ENCODE peak calls at places on chromosome 19, in five cellular contexts. H is ascending aorta, F is fibroblast of lung, E is K562, Y is endothelial cell of umbilical vein. V is an unnamed sample.

GRCh38 chr19:53504903-53505302 is 33.0 kb upstream of the ZNF331 start:
- DNase-seq in H (no peak), F (no peak), E (no peak), Y (no peak), V (no peak)

GRCh38 chr19:16224266-16225045 is 26.7 kb downstream of the AP1M1 start:
- DNase-seq in H (no peak), F (no peak), E (no peak), Y (no peak), V (no peak)

GRCh38 chr19:31500921-31501320 is 151.7 kb upstream of the TSHZ3 start:
- DNase-seq in H (peak; percentile 31), F (no peak), E (no peak), Y (no peak), V (no peak)

GRCh38 chr19:21655540-21656126 is 111.7 kb downstream of the ZNF100 start:
- DNase-seq in H (no peak), F (no peak), E (no peak), Y (no peak), V (no peak)

GRCh38 chr19:40101813-40102212 is 11.1 kb upstream of the ZNF780A start:
- DNase-seq in H (no peak), F (no peak), E (no peak), Y (no peak), V (no peak)

GRCh38 chr19:38264486-38265212 is at the start of gene SPINT2:
- DNase-seq in H (no peak), F (no peak), E (no peak), Y (no peak), V (no peak)

GRCh38 chr19:7137120-7137519 is 67.6 kb downstream of the ZNF557 start:
- DNase-seq in H (peak; percentile 27), F (no peak), E (peak; percentile 19), Y (no peak), V (no peak)

GRCh38 chr19:37537391-37537947 is 30.7 kb downstream of the ZNF793 start:
- DNase-seq in H (no peak), F (peak; percentile 36), E (no peak), Y (no peak), V (no peak)

GRCh38 chr19:17304386-17305047 is 1.2 kb upstream of the MRPL34 start:
- DNase-seq in H (no peak), F (no peak), E (no peak), Y (no peak), V (no peak)

GRCh38 chr19:35457173-35457572 is 9.1 kb downstream of the FFAR2 start:
- DNase-seq in H (no peak), F (no peak), E (peak; percentile 3), Y (no peak), V (no peak)

GRCh38 chr19:50702870-50703829 is 16.5 kb downstream of the SHANK1 start:
- DNase-seq in H (no peak), F (no peak), E (no peak), Y (peak; percentile 52), V (no peak)

DNA sequence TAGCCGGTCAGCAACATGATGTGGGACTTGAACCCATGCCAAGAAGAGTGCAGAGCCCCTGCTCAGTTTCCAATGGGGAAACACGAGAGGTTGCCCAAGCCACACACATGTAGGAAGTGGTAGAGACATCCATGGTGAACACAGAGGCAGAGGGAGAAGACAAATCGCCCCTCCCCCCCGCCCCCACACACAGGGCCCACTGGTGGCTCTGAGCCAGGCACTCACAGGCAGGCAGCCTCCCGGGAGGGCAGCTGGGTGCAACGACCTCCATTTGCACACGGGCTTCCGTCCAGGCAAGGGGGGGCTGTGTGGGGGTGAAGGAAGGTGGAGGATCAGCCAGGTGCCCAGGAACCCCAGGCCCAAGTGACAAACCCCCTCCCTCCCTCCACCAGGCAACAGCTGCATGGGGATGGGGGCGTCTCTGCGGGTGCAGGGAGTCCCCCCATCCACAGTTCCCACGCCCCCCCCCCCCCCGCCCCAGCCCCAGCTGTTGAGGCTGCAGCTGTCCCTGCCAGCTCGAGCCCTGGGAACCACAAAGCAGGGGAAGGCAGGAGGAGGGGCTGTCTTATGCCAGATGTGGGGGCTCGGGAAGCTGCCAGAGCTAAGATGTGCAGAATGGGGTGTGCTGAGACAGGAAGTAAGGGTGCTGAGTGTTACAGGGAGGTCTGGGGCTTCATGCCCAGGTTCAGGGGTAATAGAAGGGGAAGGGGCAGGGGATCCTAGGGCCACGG is 3.4 kb downstream of the NOTCH3 start:
- DNase-seq in H (no peak), F (no peak), E (no peak), Y (no peak), V (no peak)
- H3K27ac ChIP-seq in H (peak overlapping the region; percentile 96), F (no peak overlapping the region), E (no peak overlapping the region), Y (no peak overlapping the region), V (no peak overlapping the region)

DNA sequence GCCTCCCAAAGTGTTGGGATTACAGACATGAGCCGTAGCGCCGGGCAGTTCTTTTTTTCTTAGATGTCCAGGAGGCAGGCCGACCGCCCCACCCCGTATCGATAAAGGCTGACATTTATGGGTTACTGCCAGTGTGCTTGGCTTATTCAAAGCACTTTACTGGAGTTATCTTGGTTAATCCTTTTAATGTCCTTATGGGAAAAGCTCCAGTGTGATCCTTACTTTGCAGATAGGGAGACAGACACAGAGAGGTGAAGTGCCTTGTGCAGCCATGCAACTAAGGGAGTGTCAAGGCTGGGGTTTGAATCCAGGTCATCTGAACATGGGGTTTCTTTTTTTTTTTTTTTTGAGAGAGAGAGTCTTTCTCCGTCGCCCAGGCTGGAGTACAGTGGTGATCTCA is 19.2 kb downstream of the NCAN start:
- DNase-seq in H (no peak), F (no peak), E (no peak), Y (no peak), V (no peak)
- H3K4me1 ChIP-seq in H (no peaks in the 10 kb centered on the region), F (no peaks in the 10 kb centered on the region), E (peaks cover 15% of the 10 kb centered on the region), Y (no peaks in the 10 kb centered on the region), V (no peaks in the 10 kb centered on the region)

GRCh38 chr19:13028027-13028426 is 32.8 kb downstream of the NFIX start:
- DNase-seq in H (no peak), F (no peak), E (no peak), Y (no peak), V (no peak)
- H3K4me3 ChIP-seq in H (peak overlapping the region; percentile 67), F (no peak overlapping the region), E (no peak overlapping the region), Y (no peak overlapping the region), V (no peak overlapping the region)

DNA sequence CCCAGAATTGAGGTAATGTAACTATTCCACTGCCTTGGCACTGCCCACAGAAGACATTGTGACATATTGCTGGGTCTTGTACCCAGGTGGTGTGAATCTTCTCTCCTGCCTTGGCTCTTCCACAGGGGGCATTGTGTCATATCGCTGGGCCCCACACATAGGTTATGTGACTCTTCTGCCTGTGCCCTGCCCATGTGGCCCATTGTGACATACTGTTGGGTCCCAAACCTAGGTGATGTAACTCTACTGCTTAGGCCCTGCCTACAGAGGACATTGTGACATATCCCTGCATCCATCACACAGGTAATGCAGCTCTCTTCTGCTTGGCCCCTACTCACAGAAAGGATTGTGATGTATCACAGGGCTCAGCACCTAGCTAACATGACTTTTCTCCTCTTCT is 37.5 kb upstream of the ZNF254 start:
- DNase-seq in H (no peak), F (no peak), E (no peak), Y (no peak), V (no peak)
- H3K27ac ChIP-seq in H (no peak overlapping the region), F (no peak overlapping the region), E (no peak overlapping the region), Y (no peak overlapping the region), V (no peak overlapping the region)

GRCh38 chr19:10882108-10882457 is 10.7 kb downstream of the CARM1 start:
- DNase-seq in H (no peak), F (no peak), E (no peak), Y (no peak), V (no peak)
- H3K4me1 ChIP-seq in H (peaks cover 14% of the 10 kb centered on the region), F (peaks cover 3% of the 10 kb centered on the region), E (peaks cover 73% of the 10 kb centered on the region), Y (no peaks in the 10 kb centered on the region), V (peaks cover 8% of the 10 kb centered on the region)

DNA sequence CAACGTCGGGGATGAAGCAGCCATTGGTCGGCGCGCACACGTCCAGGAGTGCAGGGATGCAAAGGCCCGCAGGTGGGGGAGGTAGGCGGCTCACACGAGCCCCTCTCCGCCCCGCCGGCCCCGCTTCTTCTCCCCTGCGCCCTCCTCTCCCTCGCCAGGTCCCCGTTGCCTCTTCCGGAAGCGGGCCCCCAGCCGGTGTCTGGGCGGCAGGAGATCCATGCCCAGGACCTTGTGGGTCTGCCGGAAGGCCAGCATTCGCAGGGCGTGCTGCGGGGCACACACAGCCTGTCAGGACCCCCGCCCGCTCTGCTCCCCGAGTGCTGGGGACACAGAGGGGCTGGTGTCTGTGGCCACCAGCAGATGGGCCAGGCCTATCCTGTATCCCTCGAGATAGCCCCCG is 19.7 kb upstream of the MATK start:
- DNase-seq in H (no peak), F (no peak), E (no peak), Y (no peak), V (no peak)
- H3K4me3 ChIP-seq in H (no peak overlapping the region), F (no peak overlapping the region), E (no peak overlapping the region), Y (no peak overlapping the region), V (no peak overlapping the region)

GRCh38 chr19:45781282-45782161 is 768 bp downstream of the DMPK start:
- DNase-seq in H (no peak), F (no peak), E (no peak), Y (no peak), V (peak; percentile 41)
- H3K27ac ChIP-seq in H (peak overlapping the region; percentile 93), F (peak overlapping the region; percentile 90), E (no peak overlapping the region), Y (no peak overlapping the region), V (peak overlapping the region; percentile 42)

GRCh38 chr19:5049561-5049960 is 80.6 kb downstream of the KDM4B start:
- DNase-seq in H (no peak), F (no peak), E (no peak), Y (no peak), V (no peak)
- H3K4me1 ChIP-seq in H (peaks cover 30% of the 10 kb centered on the region), F (peaks cover 7% of the 10 kb centered on the region), E (peaks cover 44% of the 10 kb centered on the region), Y (peaks cover 7% of the 10 kb centered on the region), V (peaks cover 2% of the 10 kb centered on the region)

DNA sequence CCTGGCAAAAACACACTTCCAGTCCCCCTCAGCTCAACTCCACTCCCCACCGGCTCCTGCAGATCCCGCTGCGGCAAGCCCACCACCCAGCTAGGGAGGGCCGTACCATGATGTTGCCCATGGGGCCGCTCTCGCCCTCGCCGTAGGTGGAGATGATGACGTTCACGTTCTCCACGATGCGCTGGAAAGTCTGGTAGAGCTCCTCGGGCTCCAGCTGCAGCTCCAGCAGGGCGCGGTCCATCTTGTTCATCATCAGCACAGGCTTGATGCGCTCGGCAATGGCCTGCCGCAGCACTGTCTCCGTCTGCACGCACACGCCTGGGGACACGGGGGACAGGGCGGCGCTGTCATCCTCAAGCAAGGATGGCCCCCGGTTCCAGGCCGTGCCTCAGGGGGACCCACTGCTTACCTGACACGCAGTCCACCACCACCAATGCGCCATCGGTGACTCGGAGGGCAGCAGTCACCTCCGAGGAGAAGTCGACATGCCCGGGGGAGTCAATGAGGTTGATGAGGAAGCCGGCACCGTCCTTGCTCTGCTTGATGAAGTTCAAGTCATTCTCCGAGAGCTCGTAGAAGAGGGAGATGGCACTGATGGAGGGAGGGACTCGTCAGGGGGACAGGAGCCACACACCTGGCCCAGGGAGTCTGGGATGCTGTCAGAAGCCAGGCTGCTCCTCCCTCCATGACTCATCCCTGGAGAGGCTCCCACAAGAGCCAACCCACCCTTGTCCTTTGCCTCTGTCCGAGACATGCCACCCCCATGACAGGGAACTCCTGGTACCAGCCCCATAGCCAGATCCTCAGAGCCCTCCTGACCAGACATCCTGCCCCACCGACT is 2.3 kb downstream of the EEF2 start:
- DNase-seq in H (no peak), F (peak; percentile 71), E (peak; percentile 55), Y (peak; percentile 12), V (no peak)
- H3K4me3 ChIP-seq in H (peak overlapping the region; percentile 96), F (peak overlapping the region; percentile 96), E (peak overlapping the region; percentile 99), Y (no peak overlapping the region), V (peak overlapping the region; percentile 89)